ENCODE peak calls at places on chromosomes 5 and 9, in five cellular contexts. I is choroid plexus epithelial cell, U is AG04450, T is fibroblast of lung, D is K562. X is an unnamed sample.
A peak's percentile ranks its signal among the peaks of the same experiment; 100 is the strongest.

GRCh38 chr5:77133061-77133758 is 46.1 kb upstream of the ZBED3 start:
- DNase-seq in D (no peak), T (peak; percentile 99), I (peak; percentile 99), U (peak; percentile 90), X (peak; percentile 98)

GRCh38 chr5:72848474-72849428 is 32.3 kb downstream of the TNPO1 start:
- DNase-seq in T (peak; percentile 44), U (no peak), D (peak; percentile 87), I (peak; percentile 44), X (peak; percentile 23)

GRCh38 chr5:123428521-123429220 is 5.5 kb upstream of the CEP120 start:
- DNase-seq in U (no peak), D (no peak), I (no peak), T (no peak), X (no peak)

GRCh38 chr5:113190347-113190746 is 213.7 kb downstream of the DCP2 start:
- DNase-seq in D (no peak), T (peak; percentile 44), U (no peak), I (no peak), X (no peak)

GRCh38 chr9:33019797-33020196 is 5.3 kb upstream of the DNAJA1 start:
- DNase-seq in U (no peak), D (no peak), T (no peak), I (no peak), X (no peak)

GRCh38 chr5:145856285-145856818 is 16.5 kb downstream of the GRXCR2 start:
- DNase-seq in I (peak; percentile 74), D (no peak), T (peak; percentile 82), U (peak; percentile 27), X (peak; percentile 63)

GRCh38 chr5:143771229-143772001 is 40.5 kb upstream of the HMHB1 start:
- DNase-seq in U (peak; percentile 38), I (no peak), T (no peak), D (no peak), X (no peak)

GRCh38 chr5:7565559-7565958 is 169.6 kb downstream of the ADCY2 start:
- DNase-seq in U (no peak), D (no peak), T (no peak), I (no peak), X (no peak)

GRCh38 chr5:179780343-179780742 is 13.4 kb upstream of the LTC4S start:
- DNase-seq in D (no peak), I (peak; percentile 81), U (no peak), T (no peak), X (no peak)

GRCh38 chr5:173282916-173283315 is 45.3 kb downstream of the STC2 start:
- DNase-seq in T (no peak), U (no peak), I (no peak), D (no peak), X (no peak)

GRCh38 chr9:18129809-18130334 is 344.1 kb upstream of the ADAMTSL1 start:
- DNase-seq in I (no peak), D (no peak), T (no peak), U (no peak), X (no peak)

GRCh38 chr5:40518511-40518917 is 161.2 kb upstream of the PTGER4 start:
- DNase-seq in U (peak; percentile 4), I (no peak), T (peak; percentile 22), D (no peak), X (peak; percentile 53)

GRCh38 chr5:127536687-127537086 is 19.2 kb downstream of the PRRC1 start:
- DNase-seq in T (no peak), U (no peak), D (peak; percentile 15), I (peak; percentile 38), X (peak; percentile 21)

GRCh38 chr5:102937916-102938315 is 182.0 kb downstream of the GIN1 start:
- DNase-seq in T (peak; percentile 69), U (peak; percentile 11), D (no peak), I (peak; percentile 19), X (peak; percentile 12)

GRCh38 chr5:532521-533242 is 8.4 kb upstream of the SLC9A3 start:
- DNase-seq in I (no peak), U (no peak), T (no peak), D (no peak), X (no peak)

GRCh38 chr5:32712463-32713395 is 1.6 kb downstream of the NPR3 start:
- DNase-seq in U (no peak), D (no peak), T (peak; percentile 51), I (no peak), X (peak; percentile 19)

GRCh38 chr5:139091439-139092156 is 106.6 kb downstream of the SIL1 start:
- DNase-seq in I (peak; percentile 65), U (no peak), T (no peak), D (no peak), X (peak; percentile 21)

GRCh38 chr9:117135481-117135880 is 279.4 kb downstream of the ASTN2 start:
- DNase-seq in D (no peak), T (no peak), I (no peak), U (no peak), X (no peak)

GRCh38 chr9:121682926-121683485 is 31.6 kb downstream of the DAB2IP start:
- DNase-seq in D (no peak), I (no peak), U (no peak), T (no peak), X (no peak)

GRCh38 chr9:70406446-70406862 is 8.0 kb downstream of the KLF9 start:
- DNase-seq in I (peak; percentile 61), D (no peak), T (peak; percentile 74), U (no peak), X (peak; percentile 52)

GRCh38 chr9:118992813-118993747 is 376.2 kb downstream of the BRINP1 start:
- DNase-seq in T (peak; percentile 52), D (no peak), I (no peak), U (no peak), X (no peak)

GRCh38 chr9:134025606-134026541 is 593 bp downstream of the BRD3OS start:
- DNase-seq in U (no peak), I (peak; percentile 52), D (peak; percentile 62), T (peak; percentile 42), X (peak; percentile 42)

GRCh38 chr9:10005206-10005605 is 607.6 kb downstream of the PTPRD start:
- DNase-seq in U (no peak), I (peak; percentile 18), D (no peak), T (no peak), X (no peak)

GRCh38 chr9:136623849-136624183 is 38.9 kb upstream of the EGFL7 start:
- DNase-seq in I (no peak), U (no peak), T (no peak), D (no peak), X (no peak)

GRCh38 chr5:15249152-15249551 is 250.8 kb upstream of the FBXL7 start:
- DNase-seq in U (peak; percentile 32), D (no peak), I (peak; percentile 89), T (peak; percentile 66), X (peak; percentile 71)

GRCh38 chr9:89009049-89009840 is 18.0 kb downstream of the S1PR3 start:
- DNase-seq in U (no peak), I (no peak), T (no peak), D (no peak), X (no peak)
- TF ChIP-seq CTCF in U (peak; percentile 35), I (peak; percentile 53), T (peak; percentile 35), D (no peak), X (peak; percentile 33)

GRCh38 chr5:16467363-16468219 is 2.0 kb upstream of the ZNF622 start:
- DNase-seq in I (peak; percentile 80), D (peak; percentile 35), U (peak; percentile 16), T (peak; percentile 86), X (peak; percentile 61)
- H3K4me3 ChIP-seq in I (no peak overlapping the region), D (peak overlapping the region; percentile 84), U (no peak overlapping the region), T (peak overlapping the region; percentile 90), X (no peak overlapping the region)

GRCh38 chr9:123268950-123269302 is 540 bp upstream of the STRBP start:
- DNase-seq in I (no peak), U (no peak), T (no peak), D (no peak), X (no peak)

GRCh38 chr9:123267481-123268239 is 726 bp downstream of the STRBP start:
- DNase-seq in I (no peak), U (no peak), T (no peak), D (peak; percentile 35), X (no peak)

GRCh38 chr9:123269316-123269715 is 930 bp upstream of the STRBP start:
- DNase-seq in T (no peak), I (no peak), U (no peak), D (no peak), X (no peak)

GRCh38 chr9:123266655-123267421 is 1.5 kb downstream of the STRBP start:
- DNase-seq in I (no peak), D (no peak), U (no peak), T (no peak), X (no peak)

GRCh38 chr9:123268240-123268949 is at the start of gene STRBP:
- DNase-seq in I (peak; percentile 70), T (peak; percentile 70), D (peak; percentile 99), U (peak; percentile 20), X (peak; percentile 73)
- TF ChIP-seq CTCF in I (no peak), T (no peak), D (no peak), U (no peak), X (no peak)

DNA sequence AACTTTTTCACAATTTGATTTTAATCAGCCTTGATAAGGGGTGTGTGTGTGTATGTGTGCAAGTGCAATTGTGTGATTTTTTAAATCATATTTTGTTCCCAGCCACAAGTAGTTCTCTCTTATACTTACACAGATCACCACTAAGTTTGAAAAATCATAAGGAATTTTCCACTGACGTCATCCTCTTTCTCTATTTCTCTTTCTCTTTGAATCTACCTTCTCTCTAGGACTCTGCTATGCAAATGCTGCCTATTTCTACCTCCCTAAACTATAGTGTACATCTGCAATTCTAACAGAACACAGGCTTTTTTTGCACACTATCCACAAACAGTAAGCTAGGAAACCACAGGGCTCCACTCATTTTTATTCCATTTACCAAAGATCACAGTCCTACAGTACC is 254.6 kb upstream of the CYLC2 start:
- DNase-seq in D (no peak), T (no peak), I (no peak), U (no peak), X (no peak)
- H3K4me3 ChIP-seq in D (no peak overlapping the region), T (no peak overlapping the region), I (no peak overlapping the region), U (no peak overlapping the region), X (no peak overlapping the region)

DNA sequence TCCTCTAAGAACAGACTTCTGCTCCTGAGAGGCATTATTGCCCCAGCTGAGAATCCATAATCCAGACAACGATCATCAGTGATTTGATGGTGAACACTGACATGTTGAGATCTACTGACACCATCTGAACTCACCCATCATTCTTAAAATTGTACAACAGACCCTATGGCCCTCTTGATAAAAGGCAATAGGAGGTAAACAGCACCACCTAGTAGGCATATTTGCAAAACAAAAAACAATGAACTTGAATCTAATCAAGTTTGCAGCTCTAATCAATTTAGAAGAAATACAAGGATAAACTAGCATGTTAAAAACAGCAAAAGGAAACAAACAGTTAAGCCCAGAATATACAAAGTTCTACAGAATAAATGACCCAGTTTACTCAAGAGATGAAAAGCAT is 89.6 kb downstream of the SFXN1 start:
- DNase-seq in T (no peak), I (no peak), D (no peak), U (no peak), X (no peak)
- TF ChIP-seq CTCF in T (no peak), I (no peak), D (peak; percentile 28), U (no peak), X (no peak)

GRCh38 chr5:162473051-162473714 is 405.6 kb downstream of the GABRG2 start:
- DNase-seq in T (no peak), D (no peak), U (no peak), I (no peak), X (no peak)
- H3K4me3 ChIP-seq in T (no peak overlapping the region), D (no peak overlapping the region), U (no peak overlapping the region), I (no peak overlapping the region), X (no peak overlapping the region)